ENCODE peak calls at places on chromosome 19, in five cellular contexts. T is heart left ventricle; P is colonic mucosa; G is CD8-positive, alpha-beta memory T cell; V is AG10803. E is an unnamed sample.

GRCh38 chr19:31278555-31279435 is 70.4 kb downstream of the TSHZ3 start:
- DNase-seq in T (no peak), P (no peak), G (no peak), V (no peak), E (no peak)

GRCh38 chr19:6062274-6062673 is 48.0 kb downstream of the RFX2 start:
- DNase-seq in T (no peak), P (peak), G (peak), V (peak), E (no peak)

GRCh38 chr19:14061081-14061749 is 661 bp downstream of the PALM3 start:
- DNase-seq in T (no peak), P (no peak), G (no peak), V (no peak), E (no peak)

GRCh38 chr19:9860407-9860806 is 25.3 kb downstream of the PIN1 start:
- DNase-seq in T (no peak), P (no peak), G (no peak), V (no peak), E (no peak)

GRCh38 chr19:5318306-5318705 is 22.3 kb downstream of the PTPRS start:
- DNase-seq in T (no peak), P (no peak), G (no peak), V (no peak), E (no peak)

GRCh38 chr19:10214784-10215183 is 16.3 kb downstream of the S1PR2 start:
- DNase-seq in T (no peak), P (no peak), G (no peak), V (peak), E (no peak)

GRCh38 chr19:6233827-6234511 is 45.8 kb downstream of the MLLT1 start:
- DNase-seq in T (peak), P (no peak), G (no peak), V (peak), E (no peak)

GRCh38 chr19:46373573-46374359 is 26.9 kb downstream of the PPP5C start:
- DNase-seq in T (peak), P (peak), G (no peak), V (peak), E (no peak)

GRCh38 chr19:30556230-30556711 is 184.1 kb downstream of the ZNF536 start:
- DNase-seq in T (no peak), P (no peak), G (no peak), V (no peak), E (no peak)

GRCh38 chr19:4597975-4598671 is 38.6 kb upstream of the SEMA6B start:
- DNase-seq in T (no peak), P (peak), G (peak), V (no peak), E (peak)

GRCh38 chr19:35114656-35115537 is 726 bp upstream of the FXYD3 start:
- DNase-seq in T (peak), P (peak), G (peak), V (peak), E (peak)

GRCh38 chr19:45768644-45769053 is 403 bp downstream of the SIX5 start:
- DNase-seq in T (peak), P (no peak), G (peak), V (peak), E (no peak)

GRCh38 chr19:48918801-48919247 is 14.7 kb upstream of the DHDH start:
- DNase-seq in T (no peak), P (no peak), G (no peak), V (no peak), E (no peak)

GRCh38 chr19:40419066-40419612 is 6.0 kb upstream of the PRX start:
- DNase-seq in T (no peak), P (no peak), G (no peak), V (no peak), E (no peak)

GRCh38 chr19:51702103-51702753 is 9.1 kb downstream of the SPACA6 start:
- DNase-seq in T (peak), P (peak), G (peak), V (peak), E (no peak)

GRCh38 chr19:19662866-19663291 is 597 bp downstream of the ATP13A1 start:
- DNase-seq in T (no peak), P (peak), G (no peak), V (no peak), E (no peak)

GRCh38 chr19:19745496-19746285 is 12.8 kb upstream of the ZNF14 start:
- DNase-seq in T (no peak), P (no peak), G (no peak), V (no peak), E (no peak)

GRCh38 chr19:47032171-47032811 is 12.7 kb downstream of the NPAS1 start:
- DNase-seq in T (no peak), P (peak), G (peak), V (no peak), E (peak)

GRCh38 chr19:53808710-53809125 is 15.4 kb downstream of the NLRP12 start:
- DNase-seq in T (no peak), P (no peak), G (no peak), V (peak), E (no peak)

GRCh38 chr19:35518313-35518712 is 4.9 kb upstream of the DMKN start:
- DNase-seq in T (no peak), P (no peak), G (no peak), V (peak), E (no peak)

GRCh38 chr19:54916822-54917221 is 10.9 kb downstream of the NCR1 start:
- DNase-seq in T (no peak), P (no peak), G (no peak), V (no peak), E (no peak)

GRCh38 chr19:6273701-6274601 is 5.8 kb downstream of the MLLT1 start:
- DNase-seq in T (peak), P (peak), G (no peak), V (peak), E (no peak)

GRCh38 chr19:15758379-15758778 is 20.6 kb downstream of the OR10H3 start:
- DNase-seq in T (no peak), P (no peak), G (no peak), V (no peak), E (no peak)

GRCh38 chr19:41914906-41915247 is 13.4 kb downstream of the ERFL start:
- DNase-seq in T (no peak), P (no peak), G (no peak), V (no peak), E (no peak)

GRCh38 chr19:41916033-41916424 is 12.2 kb downstream of the ERFL start:
- DNase-seq in T (no peak), P (no peak), G (no peak), V (no peak), E (no peak)

GRCh38 chr19:41913476-41914190 is 14.6 kb downstream of the ERFL start:
- DNase-seq in T (no peak), P (no peak), G (no peak), V (no peak), E (no peak)

GRCh38 chr19:41914191-41914834 is 13.9 kb downstream of the ERFL start:
- DNase-seq in T (no peak), P (no peak), G (no peak), V (no peak), E (no peak)

DNA sequence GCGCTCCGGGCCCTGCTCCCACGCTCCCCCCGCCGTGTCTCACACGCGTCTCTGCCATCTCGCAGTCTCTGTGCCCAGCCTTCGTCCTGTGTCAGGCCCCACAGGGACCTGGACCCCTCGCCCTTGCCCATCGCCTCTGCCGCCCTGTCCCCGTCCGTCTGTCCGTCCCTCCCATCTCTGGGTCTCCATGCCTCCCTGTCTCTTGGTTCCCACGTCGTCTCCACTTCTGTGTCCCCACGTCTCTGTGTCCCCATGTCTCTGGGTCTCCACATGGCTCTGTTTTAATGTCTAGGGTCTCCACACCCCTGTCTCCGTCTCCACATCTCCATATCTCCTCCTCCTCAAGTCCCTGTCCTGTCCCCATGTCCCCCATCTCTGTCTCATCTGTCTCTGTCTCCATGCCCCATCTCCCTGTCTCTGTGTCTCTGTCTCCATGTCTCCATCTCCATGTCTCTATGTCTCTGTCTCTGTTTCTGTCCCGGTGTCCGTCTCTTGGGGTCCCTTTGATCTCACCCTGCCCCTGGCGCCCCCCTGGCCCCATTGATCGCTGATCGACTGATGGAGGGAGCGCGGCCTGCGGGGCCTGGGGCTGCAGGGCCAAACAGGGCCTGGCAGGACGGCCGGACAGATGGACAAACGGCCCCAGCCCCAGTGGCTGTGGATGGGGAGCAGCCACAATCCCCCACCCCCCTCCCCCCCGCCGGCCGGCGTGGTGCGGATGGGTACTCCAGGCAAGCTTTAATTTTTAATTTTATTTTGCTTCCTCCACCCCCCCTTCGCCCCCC is 12.8 kb downstream of the ERFL start:
- DNase-seq in T (no peak), P (no peak), G (no peak), V (no peak), E (no peak)
- H3K4me3 ChIP-seq in T (no peak), P (no peak), G (peak), V (no peak), E (peak)

GRCh38 chr19:50344661-50345318 is 15.6 kb upstream of the KCNC3 start:
- DNase-seq in T (no peak), P (no peak), G (no peak), V (no peak), E (no peak)

DNA sequence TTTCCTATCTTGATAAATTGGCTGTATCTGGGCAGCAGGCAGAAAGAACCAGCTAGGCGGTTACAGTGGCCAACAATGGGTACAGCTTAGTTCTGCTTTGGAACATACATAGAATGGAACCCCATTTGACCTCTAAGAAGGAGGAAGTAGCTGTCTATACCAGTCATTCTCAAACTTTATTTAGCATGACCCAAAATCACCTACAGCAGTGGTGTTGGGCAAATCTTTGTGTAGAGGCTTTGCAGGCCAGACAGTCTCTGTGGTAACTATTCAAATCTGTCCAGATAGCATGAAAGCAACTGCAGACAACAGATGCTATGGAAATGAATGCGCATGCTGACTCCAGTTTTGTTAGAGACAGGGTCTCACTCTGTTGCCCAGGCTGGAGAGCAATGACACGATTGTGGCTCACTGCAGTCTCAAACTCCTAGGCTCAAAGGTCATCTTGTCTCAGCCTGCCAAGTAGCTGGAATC is 12.0 kb upstream of the KCNC3 start:
- DNase-seq in T (no peak), P (no peak), G (no peak), V (no peak), E (no peak)
- H3K4me3 ChIP-seq in T (no peak), P (no peak), G (no peak), V (no peak), E (no peak)

GRCh38 chr19:3466630-3467029 is 13.7 kb downstream of the SMIM24 start:
- DNase-seq in T (no peak), P (no peak), G (no peak), V (no peak), E (no peak)

GRCh38 chr19:3465552-3465951 is 14.8 kb downstream of the SMIM24 start:
- DNase-seq in T (no peak), P (no peak), G (no peak), V (no peak), E (no peak)

GRCh38 chr19:3463959-3464796 is 16.1 kb downstream of the SMIM24 start:
- DNase-seq in T (no peak), P (no peak), G (no peak), V (no peak), E (no peak)

GRCh38 chr19:3463039-3463958 is 17.0 kb downstream of the SMIM24 start:
- DNase-seq in T (no peak), P (no peak), G (no peak), V (no peak), E (no peak)

DNA sequence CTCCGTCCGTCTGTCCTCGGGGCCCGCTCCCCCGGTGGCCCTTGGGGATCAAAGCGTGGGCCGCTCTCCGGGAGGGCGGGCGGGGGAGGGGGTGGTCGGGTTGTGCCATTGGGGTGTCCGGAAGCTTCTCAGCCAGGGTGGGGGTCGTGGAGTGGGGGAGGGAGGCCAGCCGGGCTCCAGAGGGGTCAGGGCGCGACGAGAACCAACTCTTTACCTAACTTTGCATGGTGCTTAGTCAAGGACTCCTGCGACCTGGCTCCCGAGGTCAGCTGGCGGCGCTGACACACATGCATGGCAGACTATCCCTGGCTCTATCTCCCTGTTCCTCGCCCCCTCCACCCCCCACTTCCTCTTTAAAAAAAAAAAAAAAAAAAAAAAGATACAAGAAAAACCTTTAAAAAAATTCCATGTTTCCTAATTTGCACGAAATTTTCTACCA is 15.5 kb downstream of the SMIM24 start:
- DNase-seq in T (no peak), P (no peak), G (no peak), V (no peak), E (no peak)
- H3K4me3 ChIP-seq in T (no peak), P (no peak), G (no peak), V (no peak), E (no peak)

GRCh38 chr19:13015361-13016231 is 20.3 kb downstream of the NFIX start:
- DNase-seq in T (no peak), P (no peak), G (no peak), V (peak), E (peak)
- H3K4me3 ChIP-seq in T (no peak), P (no peak), G (no peak), V (peak), E (no peak)

GRCh38 chr19:709196-709964 is 645 bp downstream of the PALM start:
- DNase-seq in T (no peak), P (no peak), G (no peak), V (no peak), E (no peak)
- H3K4me3 ChIP-seq in T (peak), P (peak), G (no peak), V (no peak), E (peak)

GRCh38 chr19:29016353-29016752 is 196.6 kb downstream of the UQCRFS1 start:
- DNase-seq in T (no peak), P (no peak), G (no peak), V (no peak), E (no peak)
- H3K4me3 ChIP-seq in T (no peak), P (no peak), G (no peak), V (no peak), E (no peak)

GRCh38 chr19:7700128-7700470 is 1.8 kb downstream of the FCER2 start:
- DNase-seq in T (no peak), P (no peak), G (no peak), V (no peak), E (no peak)

GRCh38 chr19:7699422-7700127 is 2.4 kb downstream of the FCER2 start:
- DNase-seq in T (no peak), P (no peak), G (no peak), V (no peak), E (no peak)

GRCh38 chr19:7703332-7703731 is 1.4 kb upstream of the FCER2 start:
- DNase-seq in T (no peak), P (no peak), G (no peak), V (no peak), E (no peak)

GRCh38 chr19:7701049-7701653 is 780 bp downstream of the FCER2 start:
- DNase-seq in T (no peak), P (no peak), G (no peak), V (no peak), E (no peak)

GRCh38 chr19:7701654-7702457 is at the start of gene FCER2:
- DNase-seq in T (no peak), P (no peak), G (no peak), V (no peak), E (no peak)
- H3K4me3 ChIP-seq in T (no peak), P (no peak), G (no peak), V (no peak), E (no peak)